ENCODE peak calls at places on chromosomes 4 and X, in five cellular contexts. O is ureter; A is NCI-H1694 treated with DMSO at 0.1 percent for 48 hours; F is activated CD4-positive, CD25-positive, alpha-beta regulatory T cell; C is T-helper 2 cell. N is an unnamed sample.
A peak's percentile ranks its signal among the peaks of the same experiment; 100 is the strongest.

GRCh38 chr4:101597204-101597603 is 193.3 kb upstream of the BANK1 start:
- DNase-seq in O (no peak), A (no peak), F (no peak), C (peak; percentile 38), N (no peak)

GRCh38 chrX:134691453-134691852 is 33.2 kb upstream of the PLAC1 start:
- DNase-seq in O (no peak), A (no peak), F (no peak), C (no peak), N (no peak)

GRCh38 chr4:1246901-1247810 is 1.8 kb downstream of the CTBP1 start:
- DNase-seq in O (peak; percentile 46), A (no peak), F (no peak), C (peak; percentile 43), N (peak; percentile 12)

GRCh38 chr4:173493041-173493440 is 37.0 kb downstream of the HAND2 start:
- DNase-seq in O (no peak), A (no peak), F (no peak), C (no peak), N (no peak)

GRCh38 chr4:117740736-117741135 is 293.6 kb upstream of the NDST3 start:
- DNase-seq in O (no peak), A (no peak), F (no peak), C (no peak), N (no peak)

GRCh38 chrX:55919367-55920221 is 202.0 kb downstream of the RRAGB start:
- DNase-seq in O (no peak), A (no peak), F (no peak), C (no peak), N (no peak)

GRCh38 chr4:185567828-185568442 is 32.6 kb upstream of the PDLIM3 start:
- DNase-seq in O (peak; percentile 71), A (no peak), F (no peak), C (no peak), N (peak; percentile 71)

GRCh38 chrX:55039471-55039870 is 8.7 kb upstream of the ALAS2 start:
- DNase-seq in O (no peak), A (no peak), F (no peak), C (no peak), N (no peak)

GRCh38 chr4:55364691-55365346 is 18.8 kb downstream of the SRD5A3 start:
- DNase-seq in O (no peak), A (no peak), F (no peak), C (no peak), N (peak; percentile 75)

GRCh38 chr4:4781936-4782754 is 77.3 kb upstream of the MSX1 start:
- DNase-seq in O (no peak), A (no peak), F (no peak), C (no peak), N (no peak)

GRCh38 chrX:69285881-69286545 is 120.8 kb upstream of the PJA1 start:
- DNase-seq in O (peak; percentile 73), A (peak; percentile 10), F (peak; percentile 27), C (peak; percentile 39), N (peak; percentile 54)

N was measured in head of caudate nucleus.